ENCODE peak calls at places on chromosomes 3 and 15, in four cellular contexts. X is astrocyte of the spinal cord, A is RWPE2, G is Peyer's patch. Z is an unnamed sample.

GRCh38 chr3:183541738-183542137 is 13.8 kb downstream of the KLHL6 start:
- DNase-seq in A (no peak), G (no peak), X (no peak), Z (peak)

GRCh38 chr3:126672741-126673140 is 17.8 kb upstream of the TXNRD3 start:
- DNase-seq in X (no peak), A (peak), G (no peak), Z (no peak)

GRCh38 chr3:141243295-141243707 is 11.7 kb downstream of the PXYLP1 start:
- DNase-seq in X (no peak), G (no peak), A (no peak), Z (no peak)

GRCh38 chr15:80308002-80308401 is 56.0 kb upstream of the CTXND1 start:
- DNase-seq in G (no peak), X (no peak), A (no peak), Z (no peak)

GRCh38 chr15:89825264-89825940 is 10.8 kb upstream of the ANPEP start:
- DNase-seq in G (no peak), A (no peak), X (no peak), Z (no peak)

GRCh38 chr15:68700395-68701123 is 120.1 kb downstream of the ANP32A start:
- DNase-seq in A (no peak), G (no peak), X (peak), Z (no peak)

GRCh38 chr3:170346481-170347125 is 10.9 kb upstream of the SKIL start:
- DNase-seq in G (no peak), A (no peak), X (no peak), Z (no peak)

GRCh38 chr15:70703483-70703882 is 59.9 kb downstream of the UACA start:
- DNase-seq in A (no peak), G (no peak), X (no peak), Z (no peak)

GRCh38 chr3:72520690-72521308 is 327.4 kb downstream of the SHQ1 start:
- DNase-seq in G (no peak), X (peak), A (no peak), Z (peak)

GRCh38 chr15:41827290-41827879 is 507 bp upstream of the JMJD7 start:
- DNase-seq in G (peak), X (no peak), A (no peak), Z (no peak)

GRCh38 chr3:194367992-194368841 is 1.3 kb downstream of the LRRC15 start:
- DNase-seq in G (no peak), A (no peak), X (peak), Z (no peak)

GRCh38 chr3:143416229-143416628 is 296.7 kb downstream of the CHST2 start:
- DNase-seq in G (no peak), X (no peak), A (no peak), Z (no peak)

GRCh38 chr3:48997714-48998637 is 7.9 kb downstream of the P4HTM start:
- DNase-seq in X (no peak), G (no peak), A (no peak), Z (no peak)

GRCh38 chr3:4824948-4825325 is 154.3 kb upstream of the BHLHE40 start:
- DNase-seq in X (peak), G (peak), A (no peak), Z (no peak)

GRCh38 chr3:113623324-113623723 is 73.1 kb downstream of the USF3 start:
- DNase-seq in G (no peak), X (no peak), A (no peak), Z (no peak)

GRCh38 chr15:60235951-60236710 is 161.7 kb downstream of the ANXA2 start:
- DNase-seq in G (no peak), X (no peak), A (no peak), Z (no peak)

GRCh38 chr15:58549780-58550064 is 117.9 kb downstream of the LIPC start:
- DNase-seq in G (no peak), X (no peak), A (no peak), Z (no peak)

GRCh38 chr3:59946401-59946800 is 896.6 kb upstream of the CFAP20DC start:
- DNase-seq in A (no peak), X (no peak), G (no peak), Z (no peak)

DNA sequence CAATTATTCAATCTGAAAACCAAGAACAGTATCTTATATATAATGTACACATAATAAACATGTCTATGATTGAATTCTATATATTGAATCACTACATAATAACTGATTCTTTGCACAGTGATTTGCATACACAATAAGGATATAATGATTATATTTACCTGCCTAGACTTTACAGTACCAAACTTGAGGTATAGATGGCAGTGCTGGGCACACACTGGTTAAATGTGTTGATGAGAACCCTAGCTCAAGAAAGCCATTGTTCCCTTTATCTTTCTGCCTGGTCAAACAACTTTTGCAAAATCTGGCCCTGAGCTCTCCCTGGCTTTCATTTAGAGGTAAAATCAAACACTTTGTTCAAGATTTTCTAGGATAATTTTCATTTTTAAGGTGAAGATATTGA is 697.7 kb downstream of the TUSC7 start:
- DNase-seq in X (no peak), G (no peak), A (no peak), Z (peak)
- TF ChIP-seq CTCF in X (peak), G (no peak), A (peak), Z (peak)

GRCh38 chr3:151166161-151166560 is 36.9 kb downstream of the GPR171 start:
- DNase-seq in A (no peak), G (no peak), X (no peak), Z (no peak)
- TF ChIP-seq CTCF in A (no peak), G (no peak), X (peak), Z (no peak)

GRCh38 chr3:38480093-38480445 is 16.1 kb upstream of the EXOG start:
- DNase-seq in X (no peak), G (no peak), A (no peak), Z (no peak)
- TF ChIP-seq CTCF in X (no peak), G (no peak), A (peak), Z (no peak)

DNA sequence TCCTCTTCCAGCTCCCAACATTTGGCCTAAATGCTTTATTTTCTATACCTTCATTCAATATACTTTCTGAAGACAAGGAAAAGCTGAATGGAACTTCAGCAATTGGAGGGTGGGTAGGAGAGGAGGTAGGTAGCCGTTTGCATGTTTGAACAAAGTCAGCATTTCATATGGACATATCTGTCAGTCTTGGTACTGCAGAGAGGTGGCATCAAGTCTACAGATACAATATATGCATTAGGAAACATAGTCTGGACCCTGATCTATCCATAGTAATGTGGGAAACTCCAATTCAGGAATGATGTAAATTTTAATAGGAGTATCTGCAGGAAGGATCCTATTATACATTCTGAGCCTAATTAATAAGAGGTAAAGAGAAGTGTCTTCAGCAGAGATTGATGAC is 526.4 kb downstream of the MECOM start:
- DNase-seq in G (no peak), A (no peak), X (no peak), Z (no peak)
- TF ChIP-seq CTCF in G (no peak), A (no peak), X (no peak), Z (no peak)

GRCh38 chr3:161854232-161854771 is 357.7 kb downstream of the OTOL1 start:
- DNase-seq in G (peak), X (peak), A (peak), Z (peak)
- TF ChIP-seq CTCF in G (no peak), X (peak), A (peak), Z (peak)

GRCh38 chr3:55408193-55408826 is 78.8 kb downstream of the WNT5A start:
- DNase-seq in G (no peak), A (no peak), X (no peak), Z (no peak)

GRCh38 chr3:55406666-55407425 is 80.3 kb downstream of the WNT5A start:
- DNase-seq in X (peak), A (no peak), G (no peak), Z (no peak)

GRCh38 chr3:55402886-55403605 is 84.1 kb downstream of the WNT5A start:
- DNase-seq in G (no peak), X (peak), A (no peak), Z (no peak)

GRCh38 chr3:55407426-55407820 is 79.7 kb downstream of the WNT5A start:
- DNase-seq in A (no peak), G (no peak), X (no peak), Z (no peak)

DNA sequence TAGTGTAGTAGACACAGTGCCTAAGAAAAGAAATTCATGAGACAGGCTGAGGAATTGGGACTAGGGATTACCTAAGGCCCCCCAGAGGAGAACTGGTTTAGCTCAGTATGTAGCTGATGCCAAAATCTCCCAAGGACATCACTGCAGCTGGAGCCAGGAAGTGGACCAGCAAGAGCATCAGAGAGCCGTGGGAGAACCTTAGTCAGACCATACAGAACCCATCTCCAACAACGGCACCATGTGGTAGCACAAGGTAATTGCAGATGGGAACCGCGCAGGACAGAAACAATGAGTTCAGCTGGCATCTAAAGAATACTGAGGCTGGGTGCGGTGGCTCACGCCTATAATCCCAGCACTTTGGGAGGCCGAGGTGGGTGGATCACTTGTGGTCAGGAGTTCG is 81.7 kb downstream of the WNT5A start:
- DNase-seq in X (peak), A (no peak), G (no peak), Z (no peak)
- TF ChIP-seq CTCF in X (peak), A (peak), G (no peak), Z (no peak)

GRCh38 chr15:74889882-74890768 is at the start of gene MPI:
- DNase-seq in X (peak), G (peak), A (peak), Z (peak)
- TF ChIP-seq CTCF in X (no peak), G (no peak), A (no peak), Z (no peak)

Z was measured in GM20000.